ENCODE peak calls at places on chromosomes 12 and 14, in six cellular contexts. V is GM12892, A is stomach, T is GM12878, C is endothelial cell of umbilical vein, X is breast epithelium. F is an unnamed sample.

GRCh38 chr14:89575386-89576061 is 158.5 kb upstream of the FOXN3 start:
- DNase-seq in X (no peak), A (no peak), T (no peak), V (no peak), C (no peak), F (no peak)

GRCh38 chr12:51846911-51847829 is 1.3 kb downstream of the FIGNL2 start:
- DNase-seq in T (no peak), C (peak), V (no peak), X (no peak), A (no peak), F (peak)

GRCh38 chr12:110689002-110689600 is at the start of gene HVCN1:
- DNase-seq in C (no peak), V (peak), X (no peak), A (peak), T (no peak), F (peak)

GRCh38 chr12:107514887-107515445 is 170.6 kb upstream of the PWP1 start:
- DNase-seq in A (no peak), C (no peak), V (no peak), X (no peak), T (no peak), F (no peak)

GRCh38 chr12:12333407-12333831 is 16.6 kb downstream of the MANSC1 start:
- DNase-seq in V (no peak), X (no peak), A (peak), T (no peak), C (peak), F (no peak)

GRCh38 chr14:38187475-38187874 is 20.2 kb upstream of the SSTR1 start:
- DNase-seq in V (no peak), C (no peak), T (no peak), A (peak), X (no peak), F (no peak)

GRCh38 chr12:59803735-59804134 is 207.9 kb downstream of the SLC16A7 start:
- DNase-seq in X (no peak), T (no peak), A (no peak), V (no peak), C (no peak), F (peak)

GRCh38 chr14:61254803-61255526 is 26.2 kb downstream of the TMEM30B start:
- DNase-seq in C (no peak), V (no peak), T (no peak), X (no peak), A (no peak), F (peak)

GRCh38 chr14:86166541-86166940 is 636.6 kb downstream of the FLRT2 start:
- DNase-seq in A (no peak), X (no peak), C (no peak), T (no peak), V (no peak), F (no peak)

GRCh38 chr12:3753549-3754284 is 808 bp upstream of the CRACR2A start:
- DNase-seq in T (no peak), X (no peak), C (no peak), V (no peak), A (no peak), F (no peak)

GRCh38 chr12:14554281-14555008 is 13.2 kb downstream of the PLBD1 start:
- DNase-seq in C (no peak), X (peak), A (peak), T (no peak), V (no peak), F (no peak)

GRCh38 chr14:84024231-84024630 is 1505.7 kb upstream of the FLRT2 start:
- DNase-seq in T (no peak), C (no peak), V (no peak), X (no peak), A (no peak), F (no peak)

GRCh38 chr14:84144166-84144565 is 1385.8 kb upstream of the FLRT2 start:
- DNase-seq in T (no peak), C (peak), V (no peak), A (no peak), X (no peak), F (no peak)

GRCh38 chr12:119613319-119613936 is 19.9 kb downstream of the TMEM233 start:
- DNase-seq in T (no peak), X (no peak), C (peak), A (peak), V (no peak), F (no peak)

GRCh38 chr12:16449459-16449858 is 102.0 kb downstream of the MGST1 start:
- DNase-seq in V (no peak), A (no peak), X (no peak), C (no peak), T (no peak), F (no peak)

GRCh38 chr12:108129017-108129812 is at the start of gene WSCD2:
- DNase-seq in X (no peak), T (no peak), A (peak), C (no peak), V (no peak), F (peak)

GRCh38 chr12:55700255-55701018 is 7.3 kb downstream of the ITGA7 start:
- DNase-seq in C (no peak), T (no peak), A (no peak), X (peak), V (no peak), F (no peak)

GRCh38 chr14:41285193-41285748 is 321.4 kb upstream of the LRFN5 start:
- DNase-seq in C (no peak), V (no peak), A (peak), X (no peak), T (no peak), F (peak)

GRCh38 chr12:19740472-19741131 is 301.3 kb downstream of the AEBP2 start:
- DNase-seq in X (no peak), T (no peak), A (no peak), C (no peak), V (no peak), F (no peak)

GRCh38 chr14:37047996-37048395 is 124.4 kb downstream of the SLC25A21 start:
- DNase-seq in X (no peak), V (no peak), A (no peak), T (no peak), C (peak), F (no peak)

GRCh38 chr12:42769455-42769854 is 179.9 kb upstream of the PRICKLE1 start:
- DNase-seq in V (no peak), T (no peak), C (no peak), X (no peak), A (no peak), F (no peak)

GRCh38 chr12:9651265-9651729 is 18.2 kb upstream of the CLEC2D start:
- DNase-seq in X (no peak), T (no peak), C (no peak), V (no peak), A (no peak), F (no peak)

GRCh38 chr12:2683283-2684025 is 111.3 kb upstream of the FKBP4 start:
- DNase-seq in V (no peak), X (no peak), C (no peak), A (no peak), T (no peak), F (peak)

GRCh38 chr12:84463756-84464495 is 448.7 kb downstream of the SLC6A15 start:
- DNase-seq in V (no peak), T (no peak), X (no peak), A (no peak), C (no peak), F (no peak)

GRCh38 chr14:89719371-89720075 is 235.0 kb downstream of the EFCAB11 start:
- DNase-seq in A (no peak), T (no peak), V (no peak), C (no peak), X (no peak), F (no peak)

GRCh38 chr12:29229937-29230336 is 80.9 kb downstream of the FAR2 start:
- DNase-seq in C (no peak), T (no peak), A (no peak), X (no peak), V (no peak), F (no peak)

GRCh38 chr14:56150645-56151345 is 32.6 kb downstream of the PELI2 start:
- DNase-seq in V (no peak), A (no peak), C (no peak), X (no peak), T (no peak), F (no peak)

GRCh38 chr12:6825398-6826124 is 2.6 kb upstream of the P3H3 start:
- DNase-seq in T (no peak), A (peak), C (peak), V (peak), X (peak), F (peak)

GRCh38 chr14:63551338-63551737 is 8.2 kb upstream of the PPP2R5E start:
- DNase-seq in C (no peak), X (no peak), T (no peak), A (no peak), V (no peak), F (no peak)

GRCh38 chr12:53059434-53060063 is 9.7 kb downstream of the TNS2 start:
- DNase-seq in T (no peak), A (no peak), X (no peak), V (no peak), C (no peak), F (no peak)

GRCh38 chr14:96100171-96101064 is 61.3 kb downstream of the C14orf132 start:
- DNase-seq in A (peak), C (peak), V (peak), X (peak), T (peak), F (peak)

GRCh38 chr12:10190558-10191388 is 11.9 kb downstream of the TMEM52B start:
- DNase-seq in V (peak), C (peak), A (peak), X (no peak), T (no peak), F (peak)

GRCh38 chr12:102631274-102631673 is 150.9 kb upstream of the IGF1 start:
- DNase-seq in A (no peak), X (no peak), V (no peak), C (no peak), T (no peak), F (no peak)

GRCh38 chr12:78556651-78557050 is 307.9 kb upstream of the SYT1 start:
- DNase-seq in C (no peak), V (no peak), X (no peak), A (no peak), T (no peak), F (no peak)

GRCh38 chr12:62785941-62786559 is 148.9 kb downstream of the PPM1H start:
- DNase-seq in T (no peak), C (peak), X (no peak), V (no peak), A (no peak), F (no peak)

GRCh38 chr14:58275527-58276190 is 22.7 kb upstream of the ARID4A start:
- DNase-seq in A (no peak), X (no peak), V (no peak), C (no peak), T (no peak), F (no peak)

DNA sequence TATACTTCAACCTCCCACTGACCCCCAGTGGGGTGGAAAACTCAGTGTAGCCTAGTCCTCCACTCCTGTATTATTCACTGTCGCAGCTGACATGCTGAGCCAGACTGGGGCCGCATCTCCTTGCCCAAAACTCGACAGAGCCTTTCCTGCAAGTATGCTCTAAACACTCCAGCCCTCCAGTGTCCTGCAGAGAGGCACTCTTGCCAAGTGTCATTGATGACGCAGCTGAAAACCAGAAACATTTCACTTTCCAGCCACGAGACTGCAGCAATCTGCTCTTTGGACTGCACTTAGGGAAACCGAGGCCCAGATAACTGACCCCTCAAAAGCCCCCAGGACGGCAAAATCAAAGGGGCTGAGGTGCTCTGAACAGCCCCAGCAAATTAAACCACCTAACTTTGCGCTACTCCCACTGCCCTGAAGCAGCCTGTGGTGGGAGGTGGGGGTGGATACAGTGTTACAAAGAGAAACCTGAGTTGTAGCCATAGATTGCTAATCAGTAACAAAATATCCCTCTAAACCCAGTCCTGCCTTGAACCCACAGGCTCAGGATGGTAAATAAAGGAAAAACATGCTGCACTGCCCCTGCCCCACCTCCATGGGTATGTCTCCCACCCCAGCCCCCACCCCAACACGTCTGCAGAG is 2.6 kb downstream of the CCDC85C start:
- DNase-seq in A (no peak), T (no peak), V (no peak), C (no peak), X (no peak), F (no peak)
- TF ChIP-seq POLR2AphosphoS5 in A (no peak), T (no peak), V (no peak), C (no peak), X (no peak), F (no peak)

DNA sequence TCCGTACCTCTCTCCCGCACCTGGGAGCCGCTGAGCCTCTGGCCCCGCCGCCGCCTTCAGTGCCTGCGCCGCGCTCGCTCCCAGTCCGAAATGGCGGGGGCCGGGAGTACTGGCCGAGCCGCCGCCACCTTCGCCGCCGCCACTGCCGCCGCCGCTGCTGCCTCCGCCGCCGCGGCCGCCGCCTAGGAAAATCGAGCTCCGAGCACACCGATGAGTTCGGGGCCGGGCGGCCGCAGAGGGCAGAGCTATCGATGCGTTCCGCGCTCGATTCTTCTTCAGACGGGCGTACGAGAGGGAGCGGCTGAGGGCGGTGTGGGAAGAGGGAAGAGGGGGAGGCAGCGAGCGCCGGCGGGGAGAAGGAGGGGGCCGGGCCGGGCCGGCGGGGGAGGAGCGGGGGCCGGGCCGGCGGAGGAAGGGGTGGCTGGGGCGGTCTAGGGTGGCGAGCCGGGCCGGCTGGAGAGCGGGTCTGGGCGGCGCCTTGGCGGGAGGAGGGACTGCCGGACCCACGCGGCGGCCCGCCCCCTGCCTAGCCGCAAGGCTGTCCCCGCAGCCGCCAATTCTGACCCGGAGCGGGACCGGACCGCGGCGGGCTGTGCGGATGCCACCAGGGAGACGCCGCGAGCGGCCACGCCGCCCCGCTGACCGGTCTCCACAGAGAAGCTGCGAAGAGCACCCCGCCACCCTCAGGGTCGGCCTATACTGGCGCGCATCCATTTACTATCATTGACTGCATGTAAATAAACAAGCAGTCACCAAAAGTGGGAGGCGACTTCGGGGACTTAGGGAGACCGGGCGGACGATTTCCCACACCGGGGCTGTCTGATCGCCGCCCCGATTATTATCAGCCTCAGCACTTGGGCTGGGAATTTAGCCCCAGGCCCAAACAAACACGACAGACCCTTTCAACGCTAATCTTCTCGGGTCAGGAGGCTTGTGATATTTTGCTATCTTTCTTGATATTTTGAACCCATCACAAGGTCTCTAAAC is at the start of gene KRAS:
- DNase-seq in T (peak), X (peak), C (peak), A (peak), V (peak), F (peak)
- TF ChIP-seq POLR2AphosphoS5 in T (no peak), X (peak), C (peak), A (peak), V (no peak), F (peak)

GRCh38 chr12:109134186-109134917 is 18.0 kb downstream of the ACACB start:
- DNase-seq in C (no peak), V (no peak), A (peak), T (no peak), X (no peak), F (peak)
- TF ChIP-seq POLR2AphosphoS5 in C (no peak), V (no peak), A (no peak), T (no peak), X (peak), F (no peak)

GRCh38 chr12:115758886-115759620 is 518.4 kb downstream of the MED13L start:
- DNase-seq in T (no peak), A (no peak), V (no peak), X (no peak), C (no peak), F (no peak)
- TF ChIP-seq POLR2AphosphoS5 in T (no peak), A (no peak), V (no peak), X (no peak), C (no peak), F (no peak)

GRCh38 chr12:94998322-94998721 is 5.2 kb downstream of the NDUFA12 start:
- DNase-seq in C (no peak), T (no peak), A (no peak), X (no peak), V (no peak), F (no peak)
- TF ChIP-seq POLR2AphosphoS5 in C (no peak), T (no peak), A (no peak), X (no peak), V (no peak), F (no peak)